ENCODE peak calls at places on chromosomes 11 and 22, in ten cellular contexts. M is transverse colon, C is GM10248, I is fibroblast of lung, H is Caco-2, K is heart right ventricle, P is BE2C, A is uterus, D is HFF-Myc, S is lung. B is an unnamed sample.
A peak's percentile ranks its signal among the peaks of the same experiment; 100 is the strongest.

GRCh38 chr11:35076201-35077100 is 62.5 kb upstream of the CD44 start:
- DNase-seq in M (no peak), P (no peak), S (no peak), H (no peak), I (no peak), D (no peak), K (no peak), C (no peak), A (no peak), B (no peak)

GRCh38 chr11:116610190-116610589 is 162.6 kb downstream of the BUD13 start:
- DNase-seq in S (no peak), H (no peak), P (no peak), A (no peak), K (no peak), I (no peak), D (no peak), M (no peak), C (no peak), B (no peak)

GRCh38 chr11:76588455-76589325 is 81.9 kb downstream of the LRRC32 start:
- DNase-seq in M (peak; percentile 57), D (no peak), K (peak; percentile 84), S (peak; percentile 26), P (no peak), I (no peak), A (peak; percentile 65), H (no peak), C (peak; percentile 16), B (no peak)

GRCh38 chr11:134741453-134742227 is 329.6 kb upstream of the B3GAT1 start:
- DNase-seq in H (peak; percentile 73), M (no peak), A (no peak), D (no peak), K (no peak), P (no peak), S (no peak), C (no peak), I (peak; percentile 42), B (no peak)

GRCh38 chr11:10973416-10973815 is 115.6 kb upstream of the ZBED5 start:
- DNase-seq in S (no peak), M (no peak), K (no peak), I (no peak), C (no peak), H (no peak), A (no peak), D (no peak), P (no peak), B (no peak)

GRCh38 chr11:127199306-127199801 is 198.8 kb upstream of the KIRREL3 start:
- DNase-seq in C (no peak), P (no peak), M (no peak), H (no peak), S (no peak), K (no peak), D (no peak), I (no peak), A (no peak), B (no peak)

GRCh38 chr11:73029408-73029807 is 112.7 kb downstream of the FCHSD2 start:
- DNase-seq in S (no peak), D (no peak), K (no peak), H (no peak), A (no peak), M (no peak), P (peak; percentile 88), I (no peak), C (no peak), B (no peak)

GRCh38 chr11:75898871-75899270 is 83.9 kb downstream of the UVRAG start:
- DNase-seq in I (no peak), C (no peak), K (no peak), D (no peak), M (no peak), A (no peak), P (no peak), S (no peak), H (no peak), B (no peak)

GRCh38 chr11:117089685-117090084 is 8.5 kb downstream of the SIK3 start:
- DNase-seq in S (no peak), M (no peak), C (no peak), K (no peak), A (no peak), D (no peak), H (peak; percentile 48), P (no peak), I (peak; percentile 43), B (no peak)

GRCh38 chr11:16722945-16723344 is 15.5 kb upstream of the C11orf58 start:
- DNase-seq in K (no peak), A (no peak), P (no peak), D (no peak), H (no peak), M (no peak), I (no peak), S (no peak), C (no peak), B (no peak)
- TF ChIP-seq CTCF in K (no peak), A (no peak), P (no peak), D (no peak), H (no peak), M (no peak), I (no peak), S (no peak), C (no peak), B (no peak)

GRCh38 chr22:33126881-33127280 is 68.7 kb upstream of the SYN3 start:
- DNase-seq in I (no peak), M (no peak), S (no peak), D (no peak), C (no peak), A (no peak), P (no peak), K (no peak), H (peak; percentile 12), B (no peak)
- TF ChIP-seq CTCF in I (no peak), M (no peak), S (no peak), D (no peak), C (no peak), A (no peak), P (peak; percentile 16), K (peak; percentile 27), H (no peak), B (peak; percentile 61)

DNA sequence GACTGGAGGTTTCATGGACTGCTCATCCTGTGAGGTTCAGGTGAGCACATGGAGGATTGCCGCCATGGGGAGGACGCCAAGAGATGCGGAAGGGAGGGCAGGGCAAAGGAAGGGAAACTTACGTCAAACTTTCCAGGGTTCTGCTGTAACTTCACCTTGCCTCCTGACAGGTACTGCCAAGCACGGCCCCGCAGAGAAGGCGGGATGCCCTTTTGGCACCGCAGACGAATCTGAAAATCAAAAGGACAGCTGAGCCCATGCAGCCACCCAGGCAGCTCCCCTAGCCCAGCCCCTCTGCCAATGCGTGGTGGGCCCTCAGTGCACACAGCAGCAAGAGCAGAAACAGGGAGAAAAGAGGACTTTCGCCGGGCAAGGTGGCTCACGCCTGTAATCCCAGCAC is 10.0 kb upstream of the CASTOR1 start:
- DNase-seq in M (no peak), H (no peak), A (no peak), I (no peak), S (no peak), K (no peak), D (no peak), C (no peak), P (no peak), B (no peak)
- TF ChIP-seq CTCF in M (no peak), H (no peak), A (no peak), I (no peak), S (no peak), K (no peak), D (no peak), C (no peak), P (no peak), B (no peak)

DNA sequence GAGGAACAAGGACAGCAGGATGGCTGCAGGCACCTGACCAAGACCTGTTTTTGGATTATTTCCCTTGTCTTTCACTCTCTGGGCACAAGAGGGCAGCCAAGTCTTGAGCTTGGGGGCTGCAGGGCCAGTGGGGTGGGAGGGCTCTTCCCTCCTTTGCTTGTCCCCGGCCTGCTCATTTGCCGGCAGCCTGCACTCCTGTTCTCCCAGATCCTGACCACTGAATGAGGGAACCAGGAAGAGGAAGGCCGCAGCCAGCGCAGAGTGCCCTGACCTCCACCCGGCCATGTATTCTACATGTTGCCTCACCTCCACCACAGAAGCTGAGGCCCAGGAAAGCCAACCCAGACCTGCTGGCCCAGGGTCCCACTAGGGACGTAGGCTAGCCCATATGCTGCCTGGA is 15.5 kb upstream of the NNMT start:
- DNase-seq in I (peak; percentile 90), H (peak; percentile 86), D (peak; percentile 54), C (no peak), A (peak; percentile 67), P (peak; percentile 69), K (peak; percentile 68), M (no peak), S (peak; percentile 70), B (no peak)
- TF ChIP-seq CTCF in I (peak; percentile 69), H (peak; percentile 95), D (peak; percentile 71), C (peak; percentile 30), A (peak; percentile 45), P (peak; percentile 72), K (peak; percentile 80), M (peak; percentile 48), S (peak; percentile 55), B (peak; percentile 68)

GRCh38 chr11:125227151-125227550 is 62.6 kb downstream of the PKNOX2 start:
- DNase-seq in H (no peak), A (no peak), K (no peak), D (no peak), S (no peak), P (no peak), I (no peak), C (no peak), M (no peak), B (no peak)
- TF ChIP-seq CTCF in H (no peak), A (no peak), K (no peak), D (no peak), S (no peak), P (no peak), I (no peak), C (no peak), M (no peak), B (no peak)

DNA sequence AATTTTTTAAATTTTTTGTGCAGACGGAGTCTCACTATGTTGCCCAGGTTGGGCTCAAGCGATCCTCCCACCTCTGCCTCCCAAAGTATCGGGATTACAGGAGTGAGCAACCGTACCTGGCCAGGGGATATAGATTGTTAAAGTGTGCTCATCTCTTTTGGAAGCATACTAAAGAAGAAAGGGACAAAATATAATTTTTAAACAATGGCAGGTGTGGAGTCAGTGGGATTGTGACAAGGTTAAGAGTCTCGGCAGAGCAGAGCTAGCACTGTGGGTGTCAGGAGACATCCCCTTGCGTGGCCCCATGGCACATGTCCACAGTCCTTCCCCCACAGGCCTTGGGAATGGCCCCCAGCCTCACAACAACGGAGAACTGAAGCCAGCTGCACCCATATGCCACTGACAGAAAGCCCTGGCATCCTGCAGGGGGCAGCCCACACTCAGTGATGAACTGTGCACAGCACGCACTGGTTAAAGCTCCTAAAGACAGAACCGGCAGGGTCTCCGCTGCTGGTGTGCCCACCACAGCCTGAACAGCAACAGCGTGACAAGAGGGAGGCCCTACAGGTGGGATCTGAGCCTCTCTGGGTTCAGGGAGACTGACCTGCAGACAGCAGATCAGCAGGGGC is 29.9 kb downstream of the SERPIND1 start:
- DNase-seq in M (peak; percentile 35), A (no peak), D (peak; percentile 7), S (no peak), I (peak; percentile 11), K (peak; percentile 16), C (peak; percentile 38), P (peak; percentile 75), H (peak; percentile 71), B (no peak)
- TF ChIP-seq CTCF in M (peak; percentile 35), A (no peak), D (peak; percentile 68), S (no peak), I (peak; percentile 70), K (peak; percentile 56), C (peak; percentile 49), P (peak; percentile 77), H (peak; percentile 54), B (peak; percentile 42)

GRCh38 chr11:83241291-83241946 is 44.7 kb downstream of the CCDC90B start:
- DNase-seq in K (peak; percentile 19), P (peak; percentile 70), A (peak; percentile 44), H (peak; percentile 86), M (peak; percentile 52), S (peak; percentile 44), I (peak; percentile 77), C (peak; percentile 16), D (peak; percentile 42), B (no peak)
- TF ChIP-seq CTCF in K (peak; percentile 65), P (peak; percentile 84), A (no peak), H (peak; percentile 86), M (peak; percentile 48), S (peak; percentile 31), I (peak; percentile 75), C (peak; percentile 59), D (peak; percentile 72), B (peak; percentile 65)

B was measured in D721Med.